ENCODE peak calls at places on chromosome 7, in eight cellular contexts. U is lower lobe of right lung, K is left lung, D is RWPE2, J is thoracic aorta, H is A549, S is psoas muscle, R is aorta. W is an unnamed sample.

GRCh38 chr7:150736864-150737263 is 354 bp upstream of the GIMAP5 start:
- ATAC-seq in U (peak), K (no peak), D (no peak), J (no peak), H (no peak), S (no peak), R (no peak), W (no peak)

GRCh38 chr7:151862606-151863381 is 14.1 kb downstream of the PRKAG2 start:
- ATAC-seq in U (no peak), K (no peak), D (no peak), J (no peak), H (no peak), S (no peak), R (no peak), W (no peak)

GRCh38 chr7:36161996-36162395 is 8.9 kb downstream of the EEPD1 start:
- ATAC-seq in U (peak), K (peak), D (peak), J (no peak), H (no peak), S (peak), R (no peak), W (no peak)

GRCh38 chr7:102045681-102046372 is 228.4 kb downstream of the CUX1 start:
- ATAC-seq in U (peak), K (no peak), D (no peak), J (no peak), H (no peak), S (no peak), R (no peak), W (no peak)

GRCh38 chr7:144869072-144869471 is 33.2 kb upstream of the TPK1 start:
- ATAC-seq in U (no peak), K (no peak), D (no peak), J (no peak), H (no peak), S (no peak), R (no peak), W (no peak)

GRCh38 chr7:85890244-85890811 is 703.5 kb upstream of the SEMA3D start:
- ATAC-seq in U (no peak), K (peak), D (no peak), J (no peak), H (no peak), S (no peak), R (no peak), W (no peak)

GRCh38 chr7:30886608-30887011 is 25.0 kb upstream of the AQP1 start:
- ATAC-seq in U (no peak), K (no peak), D (no peak), J (no peak), H (no peak), S (no peak), R (no peak), W (peak)

GRCh38 chr7:7962851-7963250 is 5.7 kb upstream of the GLCCI1 start:
- ATAC-seq in U (no peak), K (no peak), D (no peak), J (no peak), H (no peak), S (no peak), R (no peak), W (no peak)

GRCh38 chr7:135693558-135693957 is 31.2 kb downstream of the STMP1 start:
- ATAC-seq in U (no peak), K (no peak), D (no peak), J (no peak), H (peak), S (peak), R (no peak), W (no peak)

GRCh38 chr7:142770720-142771352 is at the start of gene PRSS2:
- ATAC-seq in U (no peak), K (no peak), D (peak), J (no peak), H (no peak), S (no peak), R (no peak), W (no peak)

GRCh38 chr7:75646551-75647102 is 92.1 kb downstream of the HIP1 start:
- ATAC-seq in U (no peak), K (no peak), D (no peak), J (no peak), H (no peak), S (no peak), R (no peak), W (no peak)

GRCh38 chr7:142519790-142520078 is 229.5 kb upstream of the PRSS1 start:
- ATAC-seq in U (no peak), K (no peak), D (no peak), J (no peak), H (no peak), S (no peak), R (no peak), W (no peak)

GRCh38 chr7:102396710-102397019 is 502 bp downstream of the PRKRIP1 start:
- ATAC-seq in U (no peak), K (peak), D (peak), J (no peak), H (peak), S (no peak), R (peak), W (no peak)

GRCh38 chr7:131090188-131090587 is 237.5 kb upstream of the MKLN1 start:
- ATAC-seq in U (no peak), K (no peak), D (no peak), J (no peak), H (no peak), S (no peak), R (no peak), W (no peak)

GRCh38 chr7:43761919-43762318 is 3.4 kb downstream of the BLVRA start:
- ATAC-seq in U (no peak), K (peak), D (peak), J (no peak), H (no peak), S (no peak), R (no peak), W (no peak)

GRCh38 chr7:140635821-140636220 is 4.8 kb downstream of the DENND2A start:
- ATAC-seq in U (no peak), K (no peak), D (no peak), J (no peak), H (no peak), S (no peak), R (no peak), W (no peak)

GRCh38 chr7:96310106-96310505 is 11.8 kb downstream of the SLC25A13 start:
- ATAC-seq in U (no peak), K (no peak), D (no peak), J (no peak), H (no peak), S (peak), R (no peak), W (peak)

DNA sequence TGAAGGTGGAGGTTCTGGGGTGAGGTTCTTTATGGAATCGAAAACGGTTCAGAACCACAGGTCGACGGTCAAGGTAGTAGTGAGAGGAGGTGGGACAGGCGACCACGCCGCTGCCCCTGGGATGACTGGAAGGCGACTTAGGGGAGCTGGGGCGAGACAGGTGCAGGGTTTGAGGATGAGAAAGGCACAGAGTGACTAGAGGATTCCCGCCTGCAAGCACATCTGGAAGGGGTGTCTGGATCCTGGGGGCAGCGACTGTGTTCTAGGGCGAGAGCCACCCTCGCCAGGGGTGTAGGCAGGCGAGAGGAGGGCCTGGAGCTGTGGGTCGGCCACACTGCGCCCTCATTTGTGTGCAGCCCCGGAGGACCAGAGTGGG is 468 bp upstream of the IRF5 start:
- ATAC-seq in U (no peak), K (no peak), D (no peak), J (no peak), H (no peak), S (peak), R (no peak), W (no peak)
- H3K4me3 ChIP-seq in U (peak), K (no peak), D (peak), J (peak), H (peak), S (peak), R (no peak), W (no peak)

DNA sequence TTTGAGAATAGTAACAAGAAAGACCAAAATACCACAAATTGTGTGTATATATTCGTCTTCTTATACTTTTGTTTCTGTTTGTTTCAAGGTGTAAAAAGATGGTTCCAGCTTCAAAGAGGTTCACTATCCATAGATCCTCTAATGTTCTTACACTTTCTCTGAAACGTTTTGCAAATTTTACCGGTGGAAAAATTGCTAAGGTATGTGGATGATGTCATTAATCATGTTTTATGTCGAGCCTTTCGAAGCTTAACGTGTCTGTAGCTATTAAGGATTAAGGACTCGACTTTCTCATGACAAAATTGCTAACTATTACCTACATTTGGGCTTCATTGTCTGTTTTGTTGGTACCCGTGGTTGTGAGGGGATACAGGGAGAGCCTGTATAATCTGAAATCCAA is 112.8 kb downstream of the ANKRD61 start:
- ATAC-seq in U (no peak), K (no peak), D (no peak), J (no peak), H (no peak), S (no peak), R (no peak), W (no peak)
- H3K4me3 ChIP-seq in U (no peak), K (no peak), D (no peak), J (no peak), H (no peak), S (no peak), R (no peak), W (no peak)

GRCh38 chr7:149415391-149416068 is 45.3 kb downstream of the ZNF777 start:
- ATAC-seq in U (no peak), K (no peak), D (no peak), J (no peak), H (no peak), S (no peak), R (peak), W (peak)
- H3K4me3 ChIP-seq in U (peak), K (peak), D (no peak), J (peak), H (no peak), S (peak), R (no peak), W (peak)

GRCh38 chr7:82674319-82674718 is 230.7 kb upstream of the CACNA2D1 start:
- ATAC-seq in U (no peak), K (no peak), D (no peak), J (no peak), H (no peak), S (no peak), R (no peak), W (no peak)
- H3K4me3 ChIP-seq in U (no peak), K (no peak), D (no peak), J (no peak), H (no peak), S (no peak), R (no peak), W (no peak)

GRCh38 chr7:104655592-104655991 is 327.2 kb downstream of the LHFPL3 start:
- ATAC-seq in U (no peak), K (no peak), D (no peak), J (no peak), H (no peak), S (no peak), R (no peak), W (no peak)
- H3K4me3 ChIP-seq in U (no peak), K (no peak), D (no peak), J (no peak), H (no peak), S (no peak), R (no peak), W (no peak)

GRCh38 chr7:54546986-54547314 is 4.8 kb downstream of the VSTM2A start:
- ATAC-seq in U (no peak), K (no peak), D (no peak), J (no peak), H (no peak), S (no peak), R (peak), W (no peak)
- H3K4me3 ChIP-seq in U (no peak), K (no peak), D (no peak), J (peak), H (peak), S (no peak), R (no peak), W (no peak)

DNA sequence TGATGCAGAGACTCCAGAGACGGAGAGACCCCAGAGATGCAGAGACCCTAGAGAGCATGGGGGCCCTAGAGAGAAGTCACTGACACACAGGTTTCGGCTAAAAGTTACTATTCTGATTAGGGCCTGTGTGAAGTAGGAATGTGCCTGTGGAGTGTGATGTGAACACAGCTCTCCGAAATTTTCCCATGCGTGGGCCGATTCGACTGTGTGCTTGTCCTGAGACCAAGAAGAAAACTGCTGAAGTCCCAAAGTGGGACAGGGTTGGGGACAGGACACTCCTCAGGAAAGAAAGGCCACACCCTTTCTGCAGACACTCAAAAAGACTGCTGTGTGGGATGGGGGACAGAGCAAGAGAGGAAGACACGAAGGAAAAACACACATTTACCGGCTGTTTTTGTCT is 533.5 kb downstream of the PTPRN2 start:
- ATAC-seq in U (no peak), K (no peak), D (no peak), J (no peak), H (no peak), S (no peak), R (no peak), W (no peak)
- H3K4me3 ChIP-seq in U (no peak), K (no peak), D (no peak), J (no peak), H (no peak), S (no peak), R (no peak), W (no peak)

DNA sequence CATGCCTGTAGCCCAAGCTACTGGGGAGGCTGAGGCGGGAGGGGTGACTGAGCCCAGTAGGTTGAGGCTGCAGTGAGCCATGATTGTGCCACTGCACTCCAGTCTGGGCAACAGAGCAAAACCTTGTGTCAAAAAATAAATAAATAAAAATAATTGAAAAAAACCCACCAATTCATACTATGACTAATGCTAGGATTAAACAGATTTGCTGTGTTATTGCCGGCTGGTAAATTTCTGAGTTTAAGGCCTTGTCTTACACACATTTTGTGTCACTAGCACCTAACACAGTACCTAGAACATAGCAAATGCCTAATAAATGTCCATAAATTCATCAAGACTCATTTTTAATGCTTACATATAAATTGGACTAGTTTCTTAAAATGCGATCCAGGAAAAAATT is 8.7 kb downstream of the ESYT2 start:
- ATAC-seq in U (no peak), K (no peak), D (no peak), J (no peak), H (no peak), S (no peak), R (no peak), W (no peak)
- H3K4me3 ChIP-seq in U (no peak), K (no peak), D (no peak), J (peak), H (peak), S (no peak), R (no peak), W (no peak)

GRCh38 chr7:155032978-155033377 is 30.1 kb upstream of the PAXIP1 start:
- ATAC-seq in U (no peak), K (no peak), D (no peak), J (no peak), H (no peak), S (no peak), R (no peak), W (no peak)

DNA sequence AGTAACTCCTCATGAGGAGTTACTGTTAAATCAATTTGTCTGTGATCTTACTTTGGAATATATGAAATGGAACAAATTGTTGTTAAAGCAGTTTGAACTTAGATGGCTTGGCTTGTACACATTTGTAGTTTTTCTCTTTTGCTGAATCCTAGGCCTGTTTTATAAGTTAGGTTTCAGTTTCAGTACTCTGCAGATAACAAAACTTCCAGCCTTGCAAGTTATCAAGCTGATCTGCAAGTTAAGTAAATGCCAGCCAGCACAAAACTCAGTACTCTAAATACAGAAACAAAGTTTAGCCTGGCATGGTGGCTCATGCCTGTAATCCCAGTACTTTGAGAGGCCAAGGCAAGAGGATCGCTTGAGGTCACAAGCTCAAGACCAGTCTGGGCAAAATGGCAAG is 25.0 kb upstream of the PAXIP1 start:
- ATAC-seq in U (no peak), K (no peak), D (no peak), J (no peak), H (no peak), S (no peak), R (no peak), W (no peak)
- H3K4me3 ChIP-seq in U (no peak), K (no peak), D (no peak), J (no peak), H (no peak), S (no peak), R (no peak), W (no peak)